ENCODE peak calls at places on chromosomes 1 and 21, in four cellular contexts. M is PC-3, O is AG09319, J is ovary. L is an unnamed sample.

GRCh38 chr1:169160845-169161511 is 54.5 kb downstream of the ATP1B1 start:
- DNase-seq in M (peak; percentile 74), O (no peak), J (no peak), L (no peak)

GRCh38 chr1:21685944-21686678 is 17.0 kb upstream of the RAP1GAP start:
- DNase-seq in M (no peak), O (no peak), J (no peak), L (no peak)

GRCh38 chr21:33374080-33374873 is 28.9 kb upstream of the IFNGR2 start:
- DNase-seq in M (peak; percentile 90), O (no peak), J (no peak), L (no peak)

GRCh38 chr1:92826792-92827191 is 5.0 kb upstream of the RPL5 start:
- DNase-seq in M (peak; percentile 49), O (no peak), J (no peak), L (no peak)

GRCh38 chr1:169745015-169745861 is 11.4 kb upstream of the SELE start:
- DNase-seq in M (no peak), O (no peak), J (no peak), L (no peak)

GRCh38 chr1:118507391-118507790 is 322.4 kb upstream of the SPAG17 start:
- DNase-seq in M (no peak), O (no peak), J (no peak), L (no peak)

GRCh38 chr1:205162301-205162700 is 40.5 kb upstream of the RBBP5 start:
- DNase-seq in M (no peak), O (no peak), J (no peak), L (no peak)

GRCh38 chr1:31725777-31726535 is 22.1 kb upstream of the COL16A1 start:
- DNase-seq in M (no peak), O (no peak), J (no peak), L (no peak)

GRCh38 chr1:211653907-211654553 is 21.4 kb downstream of the NEK2 start:
- DNase-seq in M (peak; percentile 46), O (no peak), J (peak; percentile 5), L (no peak)

GRCh38 chr1:39795651-39796050 is 7.0 kb upstream of the BMP8B start:
- DNase-seq in M (no peak), O (no peak), J (no peak), L (no peak)

GRCh38 chr1:3064296-3064850 is 4.6 kb upstream of the PRDM16 start:
- DNase-seq in M (no peak), O (no peak), J (no peak), L (no peak)

GRCh38 chr21:41975391-41976272 is 21.8 kb upstream of the C2CD2 start:
- DNase-seq in M (no peak), O (no peak), J (no peak), L (no peak)

GRCh38 chr1:29327223-29327935 is 91.1 kb downstream of the PTPRU start:
- DNase-seq in M (no peak), O (no peak), J (no peak), L (no peak)

GRCh38 chr1:21046132-21046531 is 130.6 kb downstream of the EIF4G3 start:
- DNase-seq in M (no peak), O (no peak), J (no peak), L (no peak)

GRCh38 chr1:7403265-7404045 is 367.6 kb upstream of the VAMP3 start:
- DNase-seq in M (no peak), O (no peak), J (peak; percentile 4), L (peak; percentile 53)

GRCh38 chr1:185704181-185704580 is 30.0 kb upstream of the HMCN1 start:
- DNase-seq in M (no peak), O (no peak), J (no peak), L (no peak)

GRCh38 chr1:211737115-211738035 is 62.0 kb upstream of the NEK2 start:
- DNase-seq in M (no peak), O (no peak), J (no peak), L (no peak)

GRCh38 chr1:93205892-93206566 is 25.5 kb downstream of the CCDC18 start:
- DNase-seq in M (no peak), O (no peak), J (no peak), L (no peak)

GRCh38 chr1:206002833-206003532 is at the start of gene RAB7B:
- DNase-seq in M (peak; percentile 41), O (peak; percentile 45), J (peak; percentile 72), L (no peak)

GRCh38 chr1:179087665-179088064 is 5.8 kb downstream of the TOR3A start:
- DNase-seq in M (no peak), O (no peak), J (no peak), L (no peak)

GRCh38 chr1:50929376-50929958 is 30.6 kb downstream of the FAF1 start:
- DNase-seq in M (peak; percentile 64), O (peak; percentile 12), J (no peak), L (no peak)

GRCh38 chr1:235423214-235423652 is 56.0 kb downstream of the TBCE start:
- DNase-seq in M (no peak), O (no peak), J (no peak), L (peak; percentile 58)

GRCh38 chr1:220521755-220522154 is 6.2 kb upstream of the MARK1 start:
- DNase-seq in M (peak; percentile 42), O (no peak), J (no peak), L (no peak)

GRCh38 chr1:206921772-206922265 is at the start of gene FCMR:
- DNase-seq in M (no peak), O (no peak), J (no peak), L (peak; percentile 54)

GRCh38 chr1:1969953-1970716 is 33.5 kb downstream of the CFAP74 start:
- DNase-seq in M (no peak), O (no peak), J (no peak), L (no peak)

GRCh38 chr1:33383974-33384767 is 46.7 kb downstream of the PHC2 start:
- DNase-seq in M (peak; percentile 55), O (no peak), J (no peak), L (no peak)

GRCh38 chr1:237736372-237737029 is 154.2 kb downstream of the ZP4 start:
- DNase-seq in M (peak; percentile 18), O (no peak), J (no peak), L (no peak)

GRCh38 chr1:152656459-152656858 is 6.7 kb upstream of the LCE2D start:
- DNase-seq in M (no peak), O (no peak), J (no peak), L (no peak)

GRCh38 chr1:37817481-37817880 is 9.5 kb upstream of the YRDC start:
- DNase-seq in M (no peak), O (no peak), J (no peak), L (no peak)

GRCh38 chr1:198876371-198876871 is 237.6 kb downstream of the PTPRC start:
- DNase-seq in M (no peak), O (no peak), J (no peak), L (no peak)

GRCh38 chr1:18458751-18459133 is 22.0 kb upstream of the KLHDC7A start:
- DNase-seq in M (no peak), O (no peak), J (no peak), L (no peak)

GRCh38 chr1:97507863-97508262 is 413.0 kb downstream of the DPYD start:
- DNase-seq in M (no peak), O (no peak), J (no peak), L (no peak)

GRCh38 chr21:32554832-32555436 is 30.4 kb downstream of the TCP10L start:
- DNase-seq in M (no peak), O (peak; percentile 48), J (no peak), L (no peak)

GRCh38 chr1:91613594-91613993 is 112.9 kb downstream of the CDC7 start:
- DNase-seq in M (peak; percentile 81), O (no peak), J (no peak), L (no peak)

GRCh38 chr1:91621360-91621759 is 120.7 kb downstream of the CDC7 start:
- DNase-seq in M (no peak), O (no peak), J (no peak), L (no peak)

GRCh38 chr1:91621907-91622306 is 121.3 kb downstream of the CDC7 start:
- DNase-seq in M (no peak), O (no peak), J (no peak), L (no peak)

GRCh38 chr1:91619881-91620280 is 119.2 kb downstream of the CDC7 start:
- DNase-seq in M (no peak), O (no peak), J (no peak), L (no peak)

DNA sequence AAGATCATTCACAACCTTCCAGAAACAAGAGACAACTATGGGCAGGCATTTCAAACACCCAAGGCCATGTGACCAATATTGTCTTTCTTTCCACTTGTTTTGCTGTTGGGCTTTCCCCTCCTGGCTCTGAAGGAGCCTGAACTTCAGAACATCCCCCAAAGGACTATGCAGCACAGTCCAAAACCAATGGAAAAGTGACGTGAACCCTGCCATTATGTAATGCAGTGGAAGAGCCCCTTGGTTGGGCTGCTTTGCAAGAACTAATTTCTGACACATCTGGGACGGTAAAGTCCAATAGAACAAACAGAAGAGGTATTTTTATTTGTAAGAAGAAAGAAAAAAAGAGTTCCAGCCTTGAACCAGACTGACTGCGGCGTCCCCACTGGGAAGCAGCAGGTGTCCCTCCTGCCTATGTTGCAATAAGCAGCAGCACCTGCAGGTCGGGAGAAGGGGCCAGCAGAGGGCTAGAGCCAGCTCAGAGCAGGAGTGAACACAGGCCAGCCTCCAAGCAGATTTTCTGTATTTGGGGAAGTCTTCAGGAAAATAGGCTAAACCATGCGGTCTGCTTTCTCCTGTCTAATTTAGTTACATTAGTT is 116.7 kb downstream of the CDC7 start:
- DNase-seq in M (peak; percentile 28), O (no peak), J (peak; percentile 56), L (peak; percentile 22)
- TF ChIP-seq CTCF in M (peak; percentile 35), O (no peak), J (no peak), L (no peak)

DNA sequence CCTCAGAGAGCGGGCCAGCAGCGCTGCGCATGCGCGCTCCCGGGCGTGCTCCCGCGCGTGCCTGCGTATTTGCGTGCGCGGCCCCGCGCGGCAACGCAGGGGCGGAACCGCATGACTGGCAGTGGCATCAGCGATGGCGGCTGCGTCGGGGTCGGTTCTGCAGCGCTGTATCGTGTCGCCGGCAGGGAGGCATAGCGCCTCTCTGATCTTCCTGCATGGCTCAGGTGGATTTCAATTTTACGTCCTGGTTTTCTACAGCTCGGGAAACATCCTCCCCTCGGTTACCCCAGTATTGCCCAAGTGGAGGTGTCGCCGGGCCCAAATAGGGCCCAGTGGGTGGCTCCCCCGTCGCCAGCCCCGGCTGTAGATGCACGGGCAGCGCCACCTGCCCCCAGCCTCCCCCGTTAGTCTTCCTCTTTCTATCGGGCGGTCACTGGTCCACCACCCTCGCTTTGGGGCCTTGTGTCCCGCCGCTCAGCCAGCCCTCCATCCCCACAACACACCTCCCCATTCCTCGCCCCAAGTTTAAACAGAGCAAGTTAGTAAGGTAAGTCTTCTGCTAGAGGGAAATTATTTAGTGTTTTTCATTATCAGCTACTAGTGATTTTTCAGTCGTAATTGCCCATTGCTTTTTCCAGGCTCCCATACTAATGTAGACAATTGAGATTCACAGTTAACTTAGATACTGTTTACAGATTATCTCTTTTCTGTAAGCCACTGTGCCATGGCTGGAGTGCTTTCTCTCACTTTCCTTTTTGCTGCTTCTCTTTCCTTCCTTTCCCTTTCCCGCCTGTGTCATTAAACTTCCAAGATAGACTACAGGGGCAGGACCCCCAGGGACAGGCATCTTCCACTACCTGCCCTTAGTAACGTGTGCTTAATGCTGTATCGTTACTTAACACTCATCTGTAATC is at the start of gene LYPLAL1:
- DNase-seq in M (peak; percentile 98), O (peak; percentile 72), J (peak; percentile 93), L (peak; percentile 88)
- TF ChIP-seq CTCF in M (peak; percentile 51), O (no peak), J (no peak), L (no peak)

DNA sequence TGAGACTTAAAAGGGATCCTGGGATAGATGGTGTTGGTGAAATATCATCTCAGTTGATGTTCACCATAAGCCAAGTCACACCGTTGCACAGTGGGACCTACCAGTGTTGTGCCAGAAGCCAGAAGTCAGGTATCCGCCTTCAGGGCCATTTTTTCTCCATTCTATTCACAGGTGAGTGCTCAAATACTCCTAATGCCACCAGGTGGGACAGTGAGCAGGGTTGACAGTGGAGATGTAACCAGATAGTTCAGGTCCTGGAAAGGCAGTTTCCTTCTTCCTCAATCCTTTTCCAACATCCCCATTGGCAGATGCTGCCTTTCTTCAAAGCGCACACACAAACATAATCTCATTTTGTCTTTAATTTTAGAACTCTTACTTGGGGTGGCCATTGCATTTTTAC is 11.6 kb downstream of the CD160 start:
- DNase-seq in M (peak; percentile 56), O (no peak), J (no peak), L (no peak)
- TF ChIP-seq CTCF in M (peak; percentile 59), O (no peak), J (no peak), L (no peak)

GRCh38 chr1:147390185-147390542 is 147.7 kb downstream of the CHD1L start:
- DNase-seq in M (no peak), O (no peak), J (no peak), L (no peak)
- TF ChIP-seq CTCF in M (peak; percentile 23), O (no peak), J (no peak), L (no peak)

L was measured in GM20000.